ENCODE peak calls at places on chromosomes 4 and X, in ten cellular contexts. D, F, E, K, P, V, B, H, U and J are unnamed samples.

GRCh38 chr4:77147400-77147782 is 9.6 kb upstream of the CCNG2 start:
- DNase-seq in U (no peak), E (no peak), F (no peak), B (no peak), P (no peak), D (no peak), K (no peak), H (no peak), V (no peak), J (no peak)

GRCh38 chr4:76687730-76688441 is 210.1 kb downstream of the SOWAHB start:
- DNase-seq in B (no peak), D (no peak), P (no peak), U (no peak), H (no peak), E (no peak), F (no peak), K (peak), V (no peak), J (no peak)

GRCh38 chr4:27005512-27006246 is 145.0 kb downstream of the STIM2 start:
- DNase-seq in V (no peak), U (no peak), D (no peak), K (no peak), B (no peak), H (no peak), P (no peak), E (no peak), F (no peak), J (no peak)

GRCh38 chr4:2607107-2607506 is 70.7 kb downstream of the FAM193A start:
- DNase-seq in U (no peak), V (no peak), H (no peak), D (no peak), E (no peak), P (no peak), K (no peak), B (no peak), F (no peak), J (no peak)

GRCh38 chrX:2576793-2577192 is 76.0 kb upstream of the DHRSX start:
- DNase-seq in D (peak), B (no peak), K (peak), H (no peak), E (peak), V (no peak), P (no peak), U (no peak), F (no peak), J (no peak)

GRCh38 chr4:2443061-2443730 is 24.4 kb downstream of the CFAP99 start:
- DNase-seq in P (no peak), U (no peak), K (no peak), F (no peak), V (no peak), B (no peak), D (no peak), E (no peak), H (no peak), J (no peak)

GRCh38 chr4:106627071-106627470 is 258.5 kb upstream of the GIMD1 start:
- DNase-seq in F (no peak), E (no peak), P (no peak), D (no peak), K (no peak), H (no peak), B (no peak), U (no peak), V (no peak), J (no peak)

GRCh38 chr4:158170691-158171455 is 2.0 kb downstream of the GASK1B start:
- DNase-seq in H (peak), K (peak), V (peak), P (no peak), D (no peak), U (peak), B (peak), F (peak), E (peak), J (no peak)

GRCh38 chrX:155966876-155967275 is 30.6 kb upstream of the IL9R start:
- DNase-seq in H (peak), V (no peak), K (peak), P (no peak), U (no peak), D (peak), B (no peak), F (peak), E (peak), J (no peak)

GRCh38 chr4:108010167-108010566 is 20.5 kb downstream of the HADH start:
- DNase-seq in P (no peak), U (no peak), B (no peak), K (no peak), H (no peak), F (no peak), V (no peak), E (no peak), D (no peak), J (no peak)

GRCh38 chr4:16111533-16111932 is 27.7 kb upstream of the PROM1 start:
- DNase-seq in F (no peak), D (no peak), V (no peak), P (no peak), K (no peak), U (no peak), B (no peak), H (no peak), E (peak), J (peak)

GRCh38 chrX:131791608-131792355 is 231.3 kb upstream of the STK26 start:
- DNase-seq in E (no peak), B (no peak), F (no peak), U (no peak), H (no peak), K (no peak), P (no peak), V (no peak), D (no peak), J (no peak)

GRCh38 chr4:140098481-140099132 is 55.4 kb downstream of the MAML3 start:
- DNase-seq in P (no peak), B (no peak), U (no peak), D (no peak), H (no peak), K (no peak), F (no peak), E (no peak), V (no peak), J (no peak)

GRCh38 chr4:4306920-4307319 is 16.9 kb downstream of the ZBTB49 start:
- DNase-seq in F (no peak), P (no peak), E (no peak), H (no peak), V (no peak), U (no peak), K (no peak), B (no peak), D (no peak), J (no peak)

GRCh38 chr4:156660470-156660869 is 311.1 kb downstream of the PDGFC start:
- DNase-seq in H (no peak), B (no peak), E (no peak), U (no peak), V (no peak), P (no peak), K (no peak), D (no peak), F (no peak), J (no peak)

GRCh38 chr4:40998680-40999358 is 215.5 kb downstream of the APBB2 start:
- DNase-seq in V (no peak), H (no peak), P (no peak), D (peak), E (no peak), K (no peak), B (no peak), F (peak), U (no peak), J (no peak)

GRCh38 chr4:1562771-1563170 is 121.3 kb downstream of the FAM53A start:
- DNase-seq in V (no peak), E (no peak), D (no peak), P (no peak), B (no peak), K (no peak), U (no peak), H (no peak), F (no peak), J (no peak)

GRCh38 chrX:97332963-97333362 is 449.3 kb downstream of the RPA4 start:
- DNase-seq in F (no peak), D (no peak), V (no peak), U (no peak), K (no peak), B (no peak), H (no peak), E (no peak), P (no peak), J (no peak)

GRCh38 chr4:73684097-73684496 is 56.3 kb upstream of the CXCL8 start:
- DNase-seq in F (no peak), U (no peak), V (no peak), B (no peak), E (no peak), D (no peak), P (no peak), K (no peak), H (no peak), J (no peak)

GRCh38 chrX:49172280-49172780 is 632 bp downstream of the PLP2 start:
- DNase-seq in K (peak), H (peak), F (peak), U (peak), V (peak), B (peak), D (no peak), P (peak), E (no peak), J (no peak)

GRCh38 chrX:40996886-40997530 is 88.2 kb upstream of the USP9X start:
- DNase-seq in U (no peak), B (no peak), F (no peak), E (peak), V (peak), H (no peak), P (no peak), K (peak), D (peak), J (no peak)

GRCh38 chrX:120749141-120749846 is 119.4 kb upstream of the C1GALT1C1 start:
- DNase-seq in E (no peak), P (no peak), F (peak), H (no peak), K (no peak), B (no peak), D (no peak), V (no peak), U (no peak), J (no peak)

GRCh38 chrX:104193485-104193884 is 27.2 kb downstream of the FAM199X start:
- DNase-seq in V (no peak), H (no peak), B (no peak), K (no peak), D (no peak), E (no peak), U (no peak), P (no peak), F (no peak), J (no peak)

GRCh38 chr4:159328766-159329165 is 225.9 kb downstream of the RAPGEF2 start:
- DNase-seq in B (no peak), D (no peak), K (no peak), U (no peak), E (no peak), H (no peak), P (no peak), F (no peak), V (no peak), J (no peak)

GRCh38 chr4:32560306-32560705 is 1840.1 kb downstream of the PCDH7 start:
- DNase-seq in D (no peak), K (no peak), P (no peak), B (no peak), U (no peak), F (no peak), E (no peak), V (no peak), H (no peak), J (no peak)

GRCh38 chr4:76803522-76803921 is 94.4 kb downstream of the SOWAHB start:
- DNase-seq in B (no peak), P (no peak), V (peak), D (no peak), U (no peak), E (no peak), H (no peak), K (peak), F (no peak), J (no peak)

GRCh38 chr4:17186916-17187315 is 288.5 kb upstream of the LDB2 start:
- DNase-seq in B (no peak), D (no peak), V (no peak), U (no peak), H (no peak), P (no peak), F (no peak), K (no peak), E (no peak), J (no peak)

GRCh38 chr4:148068065-148068911 is 336.4 kb downstream of the ARHGAP10 start:
- DNase-seq in K (no peak), F (no peak), U (no peak), H (no peak), V (no peak), P (no peak), D (no peak), E (no peak), B (no peak), J (no peak)

GRCh38 chr4:10098770-10099139 is 17.8 kb downstream of the WDR1 start:
- DNase-seq in D (no peak), U (no peak), V (no peak), B (no peak), E (no peak), H (no peak), F (no peak), K (no peak), P (no peak), J (no peak)

GRCh38 chrX:106401965-106402559 is 209.7 kb upstream of the RADX start:
- DNase-seq in B (no peak), D (no peak), E (no peak), P (no peak), U (no peak), K (no peak), V (no peak), F (peak), H (no peak), J (no peak)

GRCh38 chr4:76811604-76812412 is 86.1 kb downstream of the SOWAHB start:
- DNase-seq in B (peak), V (no peak), H (peak), U (no peak), P (no peak), E (no peak), F (no peak), D (no peak), K (no peak), J (no peak)

GRCh38 chr4:95188701-95189401 is 359.9 kb downstream of the UNC5C start:
- DNase-seq in H (no peak), D (no peak), K (no peak), B (no peak), P (no peak), V (no peak), E (no peak), F (no peak), U (no peak), J (peak)

GRCh38 chr4:160685729-160686128 is 1478.1 kb downstream of the FSTL5 start:
- DNase-seq in H (no peak), P (no peak), B (no peak), V (no peak), E (no peak), D (no peak), F (no peak), U (no peak), K (no peak), J (no peak)

GRCh38 chr4:119268466-119268865 is 53.5 kb downstream of the FABP2 start:
- DNase-seq in P (no peak), F (no peak), V (no peak), B (no peak), H (no peak), E (no peak), K (no peak), D (no peak), U (no peak), J (no peak)

GRCh38 chr4:146132445-146132844 is 43.1 kb upstream of the LSM6 start:
- DNase-seq in H (no peak), P (no peak), D (no peak), B (no peak), K (no peak), F (no peak), V (no peak), E (no peak), U (no peak), J (peak)

GRCh38 chr4:79682801-79683217 is 274.8 kb upstream of the GK2 start:
- DNase-seq in P (peak), D (no peak), K (no peak), E (no peak), B (no peak), U (no peak), V (no peak), H (no peak), F (no peak), J (no peak)

DNA sequence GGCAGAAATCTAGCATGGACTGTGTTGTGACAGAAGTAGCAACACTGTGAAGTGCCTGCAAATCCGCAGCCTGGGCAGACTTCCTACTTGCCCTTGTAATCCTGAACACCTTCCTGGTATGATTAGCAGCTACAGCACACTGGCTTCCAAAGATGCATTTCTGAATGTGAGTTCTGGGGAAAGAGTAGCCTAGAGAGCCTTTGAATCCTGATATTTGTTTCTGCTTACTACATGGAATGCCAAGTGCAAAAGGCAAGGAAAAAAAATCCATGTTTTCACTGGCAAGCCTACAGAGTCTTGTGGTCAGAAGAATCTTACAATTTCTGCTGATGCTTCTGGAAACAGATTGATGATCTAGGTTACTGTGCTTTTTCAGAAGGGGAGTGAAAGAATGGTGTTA is 223.7 kb downstream of the COL25A1 start:
- DNase-seq in H (no peak), V (peak), U (no peak), D (no peak), P (no peak), B (no peak), F (no peak), E (no peak), K (no peak), J (no peak)
- TF ChIP-seq EP300 in H (no peak), V (peak), U (no peak), D (no peak), P (no peak), B (no peak), F (no peak), E (no peak), K (no peak), J (no peak)

GRCh38 chrX:11664211-11664888 is 1.4 kb downstream of the ARHGAP6 start:
- DNase-seq in U (peak), D (no peak), K (no peak), V (no peak), B (peak), F (no peak), E (no peak), H (peak), P (no peak), J (no peak)
- H3K4me3 ChIP-seq in U (peak), D (no peak), K (no peak), V (peak), B (peak), F (peak), E (no peak), H (peak), P (peak), J (peak)

DNA sequence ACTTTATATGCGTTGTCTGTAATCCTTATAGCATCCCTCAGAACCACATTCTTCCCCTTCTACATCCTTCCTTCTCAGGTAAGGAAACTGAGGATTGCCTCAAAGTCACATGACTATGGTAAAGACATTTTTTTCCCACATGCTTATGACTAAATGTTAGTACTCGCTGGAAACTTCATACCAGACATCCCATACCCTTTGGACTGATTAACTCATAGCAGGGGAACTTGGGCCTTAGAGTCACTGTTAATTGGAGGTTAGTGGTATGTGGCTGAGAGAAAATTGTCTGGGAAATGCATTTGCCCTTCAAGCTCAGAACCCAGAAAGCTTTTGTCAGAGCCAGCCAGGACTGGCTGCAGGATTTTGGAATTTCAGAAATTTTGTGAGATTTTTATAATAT is 155.0 kb downstream of the RELL1 start:
- DNase-seq in K (no peak), E (no peak), V (no peak), U (no peak), F (no peak), B (no peak), P (no peak), H (no peak), D (no peak), J (no peak)
- TF ChIP-seq EP300 in K (no peak), E (no peak), V (no peak), U (no peak), F (no peak), B (no peak), P (no peak), H (no peak), D (no peak), J (no peak)

DNA sequence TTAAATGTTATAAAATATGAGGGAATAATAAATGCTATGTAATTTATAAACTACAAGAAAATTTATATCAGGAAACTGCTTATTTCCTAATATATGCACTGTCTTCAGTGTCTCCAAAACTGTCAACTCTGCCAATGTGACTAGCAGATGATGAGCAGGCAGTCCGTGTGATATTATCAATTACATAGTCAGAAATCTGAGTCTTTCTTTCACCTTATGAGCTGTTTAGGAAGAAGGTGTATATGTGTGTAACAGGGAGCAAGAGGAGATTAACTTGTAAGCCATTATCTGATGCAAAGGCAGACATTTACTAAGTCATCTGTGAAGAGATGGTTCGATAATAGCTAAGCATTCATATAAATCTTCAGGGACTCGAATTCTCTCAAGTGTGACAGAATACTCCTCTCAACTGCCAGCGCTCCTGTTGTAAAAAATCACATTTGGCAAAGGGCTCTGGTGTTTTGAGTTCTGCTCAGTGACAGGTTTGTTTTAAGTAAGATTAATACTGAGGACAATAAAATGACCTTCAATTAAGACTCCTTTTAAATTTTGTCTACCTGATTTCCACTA is 79.7 kb downstream of the SNCA start:
- DNase-seq in F (no peak), U (no peak), E (no peak), P (no peak), H (no peak), K (no peak), B (no peak), D (no peak), V (no peak), J (no peak)
- H3K4me3 ChIP-seq in F (no peak), U (no peak), E (no peak), P (no peak), H (no peak), K (no peak), B (no peak), D (no peak), V (no peak), J (no peak)

GRCh38 chr4:37949636-37950426 is 10.4 kb upstream of the PTTG2 start:
- DNase-seq in U (no peak), F (no peak), B (no peak), D (no peak), E (no peak), H (no peak), P (no peak), K (no peak), V (no peak), J (no peak)

GRCh38 chr4:37956941-37957340 is 3.3 kb upstream of the PTTG2 start:
- DNase-seq in P (no peak), V (no peak), E (no peak), F (no peak), K (no peak), B (no peak), D (no peak), U (no peak), H (no peak), J (no peak)

GRCh38 chr4:37958932-37959331 is 1.3 kb upstream of the PTTG2 start:
- DNase-seq in U (no peak), F (no peak), K (no peak), H (no peak), P (no peak), B (no peak), D (no peak), E (peak), V (no peak), J (no peak)

GRCh38 chr4:37951465-37952352 is 8.5 kb upstream of the PTTG2 start:
- DNase-seq in P (no peak), U (no peak), D (no peak), V (no peak), H (no peak), B (no peak), K (no peak), F (peak), E (peak), J (no peak)

GRCh38 chr4:37953620-37954325 is 6.4 kb upstream of the PTTG2 start:
- DNase-seq in B (no peak), K (peak), P (no peak), U (no peak), H (no peak), V (no peak), E (peak), D (no peak), F (no peak), J (no peak)
- TF ChIP-seq EP300 in B (no peak), K (no peak), P (no peak), U (no peak), H (no peak), V (no peak), E (no peak), D (no peak), F (no peak), J (no peak)

GRCh38 chr4:113468165-113469022 is 293.1 kb downstream of the CAMK2D start:
- DNase-seq in E (peak), B (peak), H (peak), K (no peak), V (peak), U (no peak), F (peak), D (peak), P (peak), J (peak)
- H3K4me3 ChIP-seq in E (no peak), B (peak), H (no peak), K (no peak), V (no peak), U (peak), F (no peak), D (no peak), P (no peak), J (peak)

GRCh38 chr4:6942238-6942800 is 32.7 kb downstream of the TBC1D14 start:
- DNase-seq in E (no peak), K (peak), D (peak), H (no peak), B (no peak), V (no peak), P (no peak), U (no peak), F (no peak), J (no peak)
- TF ChIP-seq EP300 in E (no peak), K (peak), D (no peak), H (no peak), B (no peak), V (peak), P (no peak), U (no peak), F (no peak), J (no peak)